ENCODE peak calls at places on chromosomes 13 and 19, in nine cellular contexts. O is prostate gland, D is bronchial epithelial cell, I is fibroblast of pulmonary artery, K is lung, Y is fibroblast of the aortic adventitia, U is AG09309, G is stomach, W is choroid plexus epithelial cell. V is an unnamed sample.

GRCh38 chr19:35120492-35120891 is 4.9 kb downstream of the FXYD3 start:
- DNase-seq in O (no peak), D (peak; percentile 99), I (peak; percentile 23), K (no peak), Y (peak; percentile 79), U (peak; percentile 92), G (no peak), W (peak; percentile 58), V (peak; percentile 62)

GRCh38 chr19:48878219-48879024 is 6.2 kb downstream of the PPP1R15A start:
- DNase-seq in O (no peak), D (peak; percentile 53), I (peak; percentile 95), K (no peak), Y (peak; percentile 97), U (no peak), G (peak; percentile 59), W (peak; percentile 61), V (peak; percentile 98)

GRCh38 chr13:113117956-113118327 is 4.7 kb upstream of the F10 start:
- DNase-seq in O (no peak), D (no peak), I (no peak), K (no peak), Y (no peak), U (no peak), G (peak; percentile 10), W (no peak), V (no peak)

GRCh38 chr19:7783991-7784421 is 21.0 kb downstream of the CLEC4M start:
- DNase-seq in O (no peak), D (peak; percentile 90), I (peak; percentile 55), K (peak; percentile 62), Y (peak; percentile 54), U (no peak), G (no peak), W (peak; percentile 69), V (peak; percentile 87)

GRCh38 chr13:40205771-40206240 is 460.6 kb downstream of the FOXO1 start:
- DNase-seq in O (no peak), D (peak; percentile 42), I (no peak), K (no peak), Y (no peak), U (no peak), G (no peak), W (no peak), V (no peak)

GRCh38 chr13:52924241-52925148 is 76.1 kb upstream of the PCDH8 start:
- DNase-seq in O (no peak), D (no peak), I (no peak), K (no peak), Y (no peak), U (no peak), G (no peak), W (no peak), V (no peak)

GRCh38 chr19:58305932-58306323 is 751 bp downstream of the ERVK3-1 start:
- DNase-seq in O (no peak), D (no peak), I (peak; percentile 19), K (no peak), Y (no peak), U (no peak), G (no peak), W (peak; percentile 27), V (peak; percentile 46)

GRCh38 chr13:39385621-39386231 is 217.3 kb downstream of the LHFPL6 start:
- DNase-seq in O (no peak), D (no peak), I (peak; percentile 57), K (no peak), Y (peak; percentile 85), U (no peak), G (no peak), W (peak; percentile 63), V (no peak)

GRCh38 chr19:10537668-10538067 is 6.0 kb upstream of the ATG4D start:
- DNase-seq in O (no peak), D (peak; percentile 14), I (no peak), K (no peak), Y (no peak), U (no peak), G (no peak), W (no peak), V (no peak)

GRCh38 chr19:55836340-55836739 is at the start of gene NLRP4:
- DNase-seq in O (no peak), D (no peak), I (no peak), K (no peak), Y (no peak), U (no peak), G (no peak), W (no peak), V (no peak)

GRCh38 chr13:30334663-30335386 is 27.5 kb upstream of the KATNAL1 start:
- DNase-seq in O (no peak), D (peak; percentile 17), I (peak; percentile 39), K (no peak), Y (peak; percentile 22), U (no peak), G (no peak), W (no peak), V (peak; percentile 33)

GRCh38 chr19:41025871-41026270 is 34.8 kb downstream of the CYP2B6 start:
- DNase-seq in O (no peak), D (no peak), I (no peak), K (no peak), Y (no peak), U (no peak), G (no peak), W (no peak), V (no peak)

GRCh38 chr13:51999525-51999924 is 11.7 kb downstream of the ATP7B start:
- DNase-seq in O (peak; percentile 89), D (peak; percentile 26), I (no peak), K (peak; percentile 51), Y (peak; percentile 23), U (no peak), G (peak; percentile 85), W (no peak), V (no peak)

GRCh38 chr19:30450945-30451344 is 78.8 kb downstream of the ZNF536 start:
- DNase-seq in O (no peak), D (no peak), I (no peak), K (no peak), Y (no peak), U (no peak), G (no peak), W (no peak), V (no peak)

GRCh38 chr13:79782541-79783216 is 301.7 kb downstream of the NDFIP2 start:
- DNase-seq in O (peak; percentile 36), D (peak; percentile 69), I (peak; percentile 87), K (peak; percentile 68), Y (peak; percentile 11), U (no peak), G (peak; percentile 46), W (peak; percentile 74), V (peak; percentile 90)

GRCh38 chr19:29871143-29871542 is 59.4 kb downstream of the CCNE1 start:
- DNase-seq in O (no peak), D (no peak), I (no peak), K (no peak), Y (no peak), U (no peak), G (no peak), W (no peak), V (peak; percentile 15)

DNA sequence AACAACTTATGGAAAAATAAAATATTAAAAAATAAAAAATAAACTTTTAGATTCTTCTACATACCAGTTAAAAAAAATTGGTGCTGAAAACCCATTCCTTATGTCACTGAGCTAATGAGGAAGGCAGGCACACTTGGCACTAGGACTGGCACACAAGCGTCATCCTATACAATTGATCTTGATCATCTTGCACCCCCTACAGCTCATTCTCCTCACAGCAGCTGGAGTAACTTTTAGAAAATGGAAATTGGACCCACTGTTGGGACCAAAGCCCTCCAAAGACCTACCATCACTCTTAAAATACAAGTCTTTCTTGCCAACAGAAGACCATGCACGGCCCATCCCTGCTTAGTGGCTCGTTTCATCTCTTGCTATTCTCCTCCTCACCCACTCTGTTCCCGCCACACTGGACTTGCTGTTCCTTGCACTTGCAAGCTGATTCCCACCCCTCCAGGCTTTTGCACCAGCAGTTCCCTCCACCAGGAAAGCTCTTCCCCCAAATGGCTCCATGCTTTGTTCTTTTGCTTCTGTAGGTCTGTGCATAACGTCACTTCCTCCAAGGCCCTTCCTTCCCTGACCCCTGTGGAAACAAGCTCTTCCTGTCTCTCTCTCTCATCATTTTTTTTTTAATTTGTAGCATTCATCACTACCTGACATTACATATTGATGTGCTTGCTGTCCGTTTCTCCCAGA is 11.6 kb downstream of the CTU1 start:
- DNase-seq in O (no peak), D (no peak), I (peak; percentile 10), K (no peak), Y (no peak), U (no peak), G (no peak), W (no peak), V (no peak)
- TF ChIP-seq CTCF in O (no peak), D (peak; percentile 35), I (peak; percentile 25), K (no peak), Y (peak; percentile 25), U (no peak), G (no peak), W (peak; percentile 45), V (peak; percentile 5)

DNA sequence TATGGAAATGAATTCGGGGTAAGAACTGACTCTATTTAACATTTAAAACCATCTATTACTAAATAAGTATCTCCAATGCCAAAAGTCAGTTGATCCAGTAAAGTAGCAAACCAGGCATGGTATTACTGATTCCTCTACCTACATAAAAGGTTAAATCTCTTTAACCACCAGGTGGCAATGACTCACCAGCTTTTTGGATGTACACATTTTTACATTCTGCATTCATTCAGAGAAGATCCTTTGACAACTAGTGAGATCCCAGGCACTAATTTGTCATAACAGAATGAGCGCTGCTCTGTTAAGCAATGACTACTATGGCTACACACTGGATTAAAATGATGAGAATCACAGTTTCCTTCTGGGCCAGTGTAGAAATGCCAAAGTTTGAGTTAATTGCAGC is 329.8 kb upstream of the GPC6 start:
- DNase-seq in O (no peak), D (peak; percentile 45), I (peak; percentile 70), K (no peak), Y (peak; percentile 39), U (no peak), G (no peak), W (peak; percentile 75), V (peak; percentile 25)
- TF ChIP-seq CTCF in O (no peak), D (no peak), I (peak; percentile 30), K (no peak), Y (no peak), U (no peak), G (no peak), W (peak; percentile 46), V (peak; percentile 12)

GRCh38 chr19:5321851-5322681 is 18.5 kb downstream of the PTPRS start:
- DNase-seq in O (no peak), D (no peak), I (no peak), K (no peak), Y (no peak), U (no peak), G (no peak), W (no peak), V (no peak)
- TF ChIP-seq CTCF in O (no peak), D (no peak), I (no peak), K (no peak), Y (no peak), U (no peak), G (no peak), W (peak; percentile 8), V (no peak)

DNA sequence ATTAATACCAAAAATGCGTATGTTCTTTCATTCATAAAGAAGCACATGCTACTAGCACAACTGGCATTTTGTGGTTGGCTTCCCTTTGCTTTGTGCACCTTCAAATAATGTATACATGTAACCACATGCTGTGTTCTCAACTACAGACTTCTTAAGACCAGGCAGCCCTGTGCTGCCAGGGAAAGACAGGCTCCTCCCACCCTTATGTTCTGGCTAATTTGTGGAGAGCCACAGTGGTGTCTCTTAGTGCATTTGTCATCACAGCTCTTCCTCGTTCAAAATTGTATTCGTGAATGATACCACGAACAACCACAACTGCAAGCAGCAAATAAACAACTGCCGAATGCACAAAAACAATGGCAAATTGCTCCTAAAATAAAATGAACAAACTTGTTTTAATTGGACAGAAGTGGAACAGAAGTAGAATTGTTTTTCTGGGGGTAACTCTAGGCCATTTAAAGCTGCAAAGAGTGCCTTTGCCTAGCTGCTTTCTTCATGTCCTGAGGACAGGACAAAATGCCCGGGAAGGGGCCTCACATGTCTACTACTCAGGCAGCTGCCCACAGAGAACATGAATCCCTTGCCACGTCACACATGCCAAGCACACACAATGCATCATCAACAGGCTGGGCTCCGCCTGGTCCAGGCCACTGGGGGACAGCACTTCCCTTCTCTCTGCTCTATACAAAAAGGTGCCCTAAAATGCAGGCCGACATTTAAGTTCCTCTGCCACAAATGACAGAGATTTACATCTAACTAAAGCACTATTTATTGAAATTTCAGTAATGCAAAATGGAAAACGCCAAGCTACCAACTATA is 21.7 kb downstream of the IRS2 start:
- DNase-seq in O (no peak), D (peak; percentile 63), I (no peak), K (no peak), Y (no peak), U (no peak), G (no peak), W (no peak), V (peak; percentile 34)
- TF ChIP-seq CTCF in O (no peak), D (peak; percentile 28), I (no peak), K (no peak), Y (no peak), U (no peak), G (no peak), W (peak; percentile 29), V (peak; percentile 30)

V was measured in fibroblast of villous mesenchyme.